ENCODE peak calls at places on chromosome 13, in nine cellular contexts. O is CD8-positive, alpha-beta memory T cell; G is tibial artery; X is foreskin keratinocyte; D is testis; A is psoas muscle; W is IMR-90; V is SJSA1; Q is esophagus squamous epithelium. K is an unnamed sample.
A peak's percentile ranks its signal among the peaks of the same experiment; 100 is the strongest.

GRCh38 chr13:98118865-98119264 is 24.0 kb upstream of the FARP1 start:
- DNase-seq in X (no peak), Q (no peak), O (no peak), V (no peak), A (no peak), G (no peak), D (no peak), W (no peak), K (no peak)

GRCh38 chr13:44576396-44577235 is 486 bp upstream of the TSC22D1 start:
- DNase-seq in G (no peak), O (no peak), A (peak; percentile 35), W (no peak), Q (no peak), X (no peak), V (no peak), D (no peak), K (peak; percentile 25)

GRCh38 chr13:20528451-20528850 is 2.8 kb upstream of the CRYL1 start:
- DNase-seq in W (no peak), D (no peak), Q (no peak), A (no peak), X (no peak), V (no peak), G (no peak), O (no peak), K (no peak)

GRCh38 chr13:79389031-79389430 is 17.0 kb downstream of the RBM26 start:
- DNase-seq in A (no peak), D (no peak), O (no peak), G (no peak), X (no peak), Q (no peak), W (no peak), V (no peak), K (no peak)

GRCh38 chr13:31031482-31031881 is 99.0 kb downstream of the TEX26 start:
- DNase-seq in G (no peak), Q (no peak), O (no peak), X (no peak), V (no peak), W (no peak), D (no peak), A (no peak), K (no peak)

GRCh38 chr13:71751074-71751473 is 115.9 kb downstream of the DACH1 start:
- DNase-seq in D (no peak), Q (no peak), V (no peak), G (no peak), W (no peak), X (no peak), A (no peak), O (no peak), K (no peak)

GRCh38 chr13:48501705-48502104 is 31.2 kb downstream of the RCBTB2 start:
- DNase-seq in A (no peak), O (no peak), X (peak; percentile 11), D (no peak), V (no peak), W (peak; percentile 23), G (no peak), Q (no peak), K (no peak)

GRCh38 chr13:40682449-40683240 is 16.2 kb upstream of the FOXO1 start:
- DNase-seq in Q (no peak), G (no peak), V (no peak), D (no peak), W (peak; percentile 35), O (peak; percentile 50), A (no peak), X (no peak), K (peak; percentile 69)

GRCh38 chr13:26442541-26442940 is 114.9 kb upstream of the WASF3 start:
- DNase-seq in G (no peak), W (peak; percentile 82), X (peak; percentile 45), O (no peak), A (no peak), V (no peak), Q (no peak), D (no peak), K (no peak)

DNA sequence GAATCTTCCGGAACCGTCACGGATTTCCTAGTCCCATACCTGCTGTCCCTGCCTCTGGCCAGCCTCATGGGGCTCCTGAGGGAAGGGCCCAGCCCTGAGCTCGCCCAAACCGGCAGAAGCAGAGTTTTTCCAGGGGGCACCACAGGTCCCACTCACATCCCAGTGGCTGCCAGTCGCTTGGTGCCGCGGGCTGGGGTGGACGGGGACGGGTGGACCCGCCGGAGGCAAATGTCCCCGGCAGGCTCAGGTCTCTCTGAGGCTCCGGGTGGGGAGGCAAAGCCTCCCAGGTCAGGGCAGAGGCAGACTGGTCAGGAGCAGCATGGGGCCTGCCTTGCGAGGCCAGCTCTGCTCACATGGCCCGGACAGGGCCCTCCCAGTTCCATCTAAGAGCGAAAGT is 24.8 kb downstream of the ADPRHL1 start:
- DNase-seq in A (no peak), X (no peak), Q (no peak), V (no peak), G (no peak), D (no peak), O (no peak), W (no peak), K (no peak)
- H3K4me1 ChIP-seq in A (no peaks in the 10 kb centered on the region), X (no peaks in the 10 kb centered on the region), Q (no peaks in the 10 kb centered on the region), V (no peaks in the 10 kb centered on the region), G (no peaks in the 10 kb centered on the region), D (peaks cover 5% of the 10 kb centered on the region), O (no peaks in the 10 kb centered on the region), W (peaks cover 6% of the 10 kb centered on the region), K (no peaks in the 10 kb centered on the region)

GRCh38 chr13:95556981-95557380 is 4.5 kb downstream of the CLDN10 start:
- DNase-seq in X (no peak), O (no peak), Q (no peak), V (no peak), D (no peak), A (no peak), G (no peak), W (no peak), K (no peak)
- H3K27me3 ChIP-seq in X (peaks cover 84% of the 10 kb centered on the region), O (peaks cover 10% of the 10 kb centered on the region), Q (peaks cover 8% of the 10 kb centered on the region), V (peaks cover 24% of the 10 kb centered on the region), D (no peaks in the 10 kb centered on the region), A (peaks cover 9% of the 10 kb centered on the region), G (peaks cover 30% of the 10 kb centered on the region), W (peaks cover 58% of the 10 kb centered on the region), K (no peaks in the 10 kb centered on the region)

DNA sequence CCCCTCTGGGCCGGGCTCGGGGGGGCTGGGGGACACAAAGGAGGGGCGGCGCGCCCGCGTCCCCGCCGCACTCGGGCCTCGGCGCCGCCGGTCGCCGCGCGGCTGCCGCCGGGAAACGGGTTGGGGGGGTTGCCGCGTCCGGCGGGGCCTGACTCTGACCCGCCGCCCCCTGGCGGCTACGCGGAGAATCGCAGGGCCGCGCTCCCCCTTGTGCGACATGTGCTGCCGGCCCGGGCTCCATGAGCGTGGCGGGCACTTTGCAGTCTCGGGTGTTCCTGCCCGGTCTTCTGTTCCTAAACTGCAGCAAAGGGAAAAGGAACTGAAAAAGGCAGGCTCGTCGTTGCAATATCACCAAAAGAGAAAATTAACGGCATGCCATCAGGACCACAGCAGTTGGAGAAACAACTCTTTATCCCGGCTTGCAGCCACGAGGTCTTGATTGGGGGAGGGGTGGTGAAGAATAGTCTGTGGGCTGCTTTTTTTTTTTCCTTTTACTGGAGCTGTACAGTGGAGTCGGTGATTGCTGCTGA is 1.5 kb downstream of the MIR17HG start:
- DNase-seq in V (peak; percentile 86), O (peak; percentile 92), X (peak; percentile 77), Q (peak; percentile 58), G (peak; percentile 94), D (peak; percentile 97), W (peak; percentile 79), A (peak; percentile 94), K (peak; percentile 92)
- H3K4me1 ChIP-seq in V (peaks cover 16% of the 10 kb centered on the region), O (peaks cover 32% of the 10 kb centered on the region), X (peaks cover 14% of the 10 kb centered on the region), Q (peaks cover 9% of the 10 kb centered on the region), G (peaks cover 18% of the 10 kb centered on the region), D (peaks cover 22% of the 10 kb centered on the region), W (peaks cover 3% of the 10 kb centered on the region), A (peaks cover 24% of the 10 kb centered on the region), K (peaks cover 35% of the 10 kb centered on the region)

GRCh38 chr13:112165712-112166111 is 98.8 kb downstream of the SOX1 start:
- DNase-seq in X (no peak), W (no peak), V (no peak), O (no peak), Q (no peak), D (no peak), G (no peak), A (no peak), K (no peak)
- H3K27me3 ChIP-seq in X (no peaks in the 10 kb centered on the region), W (no peaks in the 10 kb centered on the region), V (peaks cover 53% of the 10 kb centered on the region), O (no peaks in the 10 kb centered on the region), Q (no peaks in the 10 kb centered on the region), D (no peaks in the 10 kb centered on the region), G (peaks cover 6% of the 10 kb centered on the region), A (peaks cover 2% of the 10 kb centered on the region), K (no peaks in the 10 kb centered on the region)

GRCh38 chr13:51823351-51823750 is 19.4 kb upstream of the DHRS12 start:
- DNase-seq in X (no peak), V (no peak), A (no peak), O (no peak), Q (no peak), D (no peak), G (no peak), W (no peak), K (no peak)

GRCh38 chr13:51822106-51822840 is 18.3 kb upstream of the DHRS12 start:
- DNase-seq in W (no peak), D (no peak), X (no peak), G (no peak), A (no peak), Q (no peak), O (peak; percentile 41), V (no peak), K (no peak)

GRCh38 chr13:51825165-51825592 is 19.8 kb downstream of the TMEM272 start:
- DNase-seq in D (no peak), V (no peak), G (no peak), A (no peak), Q (no peak), W (no peak), X (no peak), O (peak; percentile 82), K (no peak)

GRCh38 chr13:51825681-51826254 is 19.2 kb downstream of the TMEM272 start:
- DNase-seq in V (no peak), A (no peak), G (no peak), W (no peak), D (no peak), Q (no peak), X (no peak), O (peak; percentile 25), K (no peak)

DNA sequence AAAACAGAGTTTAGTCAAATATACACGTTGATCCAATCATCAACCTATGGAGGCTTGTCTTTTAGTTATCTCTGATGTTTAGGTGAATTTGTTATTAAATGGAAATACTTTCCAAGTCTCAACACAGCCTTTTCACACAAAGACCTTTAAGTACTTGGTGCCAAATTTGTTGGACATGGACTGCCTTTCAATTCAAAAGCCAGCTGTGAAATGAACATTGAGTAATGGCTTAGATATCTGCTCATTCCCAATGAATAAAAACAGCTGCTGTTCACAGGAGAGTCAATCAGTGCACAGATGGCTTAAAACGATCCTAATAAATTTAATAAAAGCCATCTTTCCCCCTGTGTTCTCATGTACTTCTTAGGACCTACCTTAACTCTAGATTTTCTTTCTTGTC is 19.9 kb upstream of the DHRS12 start:
- DNase-seq in X (no peak), O (no peak), G (no peak), W (no peak), D (no peak), A (no peak), V (no peak), Q (no peak), K (no peak)
- H3K4me1 ChIP-seq in X (no peaks in the 10 kb centered on the region), O (peaks cover 96% of the 10 kb centered on the region), G (peaks cover 6% of the 10 kb centered on the region), W (no peaks in the 10 kb centered on the region), D (peaks cover 7% of the 10 kb centered on the region), A (peaks cover 9% of the 10 kb centered on the region), V (peaks cover 8% of the 10 kb centered on the region), Q (peaks cover 11% of the 10 kb centered on the region), K (peaks cover 5% of the 10 kb centered on the region)

K was measured in A673.